ENCODE peak calls at places on chromosomes 13 and 19, in five cellular contexts. C, M, W, P and N are unnamed samples.

GRCh38 chr19:18580311-18580710 is 8.3 kb upstream of the REX1BD start:
- DNase-seq in P (no peak), C (no peak), M (no peak), W (no peak), N (no peak)

GRCh38 chr19:29191005-29191404 is 21.9 kb downstream of the UQCRFS1 start:
- DNase-seq in P (no peak), W (no peak), C (no peak), M (no peak), N (no peak)

GRCh38 chr19:31497709-31498108 is 148.5 kb upstream of the TSHZ3 start:
- DNase-seq in M (no peak), P (no peak), C (no peak), W (no peak), N (no peak)

GRCh38 chr19:18086590-18087138 is at the start of gene IL12RB1:
- DNase-seq in C (no peak), P (no peak), W (no peak), M (no peak), N (no peak)

GRCh38 chr13:33722216-33722900 is 95.6 kb upstream of the RFC3 start:
- DNase-seq in M (peak; percentile 39), C (no peak), P (peak; percentile 34), W (peak; percentile 41), N (no peak)

GRCh38 chr19:46924874-46925547 is 64.2 kb downstream of the ARHGAP35 start:
- DNase-seq in W (peak; percentile 79), P (no peak), M (peak; percentile 74), C (no peak), N (no peak)

GRCh38 chr13:39107484-39108040 is 69.3 kb downstream of the NHLRC3 start:
- DNase-seq in W (no peak), M (no peak), C (no peak), P (no peak), N (no peak)

GRCh38 chr19:2716722-2717637 is 4.2 kb downstream of the DIRAS1 start:
- DNase-seq in M (no peak), W (no peak), C (no peak), P (no peak), N (no peak)

GRCh38 chr19:43683905-43684304 is 13.9 kb upstream of the PLAUR start:
- DNase-seq in M (no peak), W (no peak), P (no peak), C (no peak), N (no peak)

GRCh38 chr19:43678512-43678911 is 8.5 kb upstream of the PLAUR start:
- DNase-seq in W (no peak), P (no peak), M (no peak), C (no peak), N (no peak)

GRCh38 chr19:43682824-43683661 is 13.1 kb upstream of the PLAUR start:
- DNase-seq in C (no peak), M (no peak), P (no peak), W (no peak), N (no peak)

GRCh38 chr19:43684326-43684725 is 14.4 kb upstream of the PLAUR start:
- DNase-seq in W (no peak), M (no peak), P (no peak), C (no peak), N (no peak)

DNA sequence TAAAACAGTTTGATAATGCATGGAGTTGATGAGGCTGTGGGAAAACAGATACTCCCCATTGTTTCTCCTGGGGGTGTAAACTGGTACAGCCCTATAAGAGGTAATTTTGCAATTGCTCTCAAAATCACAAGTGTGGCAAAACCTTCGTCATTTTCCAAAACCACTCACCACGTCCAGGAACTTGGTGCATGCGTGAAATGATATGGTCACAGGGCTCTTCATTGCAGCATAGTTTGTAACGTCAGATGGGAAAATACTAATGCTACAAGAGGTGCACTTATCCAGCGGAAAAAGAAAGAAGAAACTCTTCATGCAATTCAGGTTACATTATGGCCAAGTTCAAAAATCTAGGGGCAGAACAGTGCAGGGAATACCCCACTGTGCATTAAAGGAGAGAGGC is 11.9 kb upstream of the PLAUR start:
- DNase-seq in M (no peak), C (no peak), P (no peak), W (no peak), N (no peak)
- H3K4me3 ChIP-seq in M (no peak overlapping the region), C (no peak overlapping the region), P (no peak overlapping the region), W (no peak overlapping the region), N (no peak overlapping the region)

GRCh38 chr19:41928221-41928683 is at the start of gene ERFL:
- DNase-seq in W (peak; percentile 51), P (no peak), M (no peak), C (no peak), N (no peak)
- TF ChIP-seq EZH2 in W (peak; percentile 16), P (no peak), M (peak; percentile 69), C (no peak), N (no peak)

DNA sequence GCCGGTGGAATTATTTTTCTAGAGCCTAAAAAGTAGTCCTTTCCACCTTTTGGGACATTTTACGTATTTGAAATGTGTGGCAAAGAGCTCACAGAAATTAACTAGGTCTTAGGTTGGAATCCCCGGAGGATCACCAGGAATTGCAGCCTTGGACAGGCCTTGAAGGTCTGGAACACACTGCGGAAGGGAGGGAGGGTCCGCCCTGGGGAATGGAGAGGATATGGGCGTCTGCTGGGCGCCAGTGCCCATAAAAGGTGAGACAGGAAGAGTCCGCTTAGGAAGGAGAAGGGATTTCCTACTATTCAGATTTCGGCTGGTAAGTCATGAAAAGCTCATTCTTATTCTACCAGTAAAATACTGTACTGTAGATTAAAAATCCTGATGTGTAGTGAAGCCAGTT is 111.9 kb downstream of the COL4A2 start:
- DNase-seq in M (peak; percentile 39), P (no peak), W (no peak), C (no peak), N (no peak)
- H3K27ac ChIP-seq in M (peak overlapping the region; percentile 72), P (no peak overlapping the region), W (no peak overlapping the region), C (no peak overlapping the region), N (no peak overlapping the region)

GRCh38 chr19:1312732-1313694 is 27.3 kb downstream of the EFNA2 start:
- DNase-seq in P (peak; percentile 11), W (peak; percentile 64), M (peak; percentile 41), C (no peak), N (no peak)

GRCh38 chr19:1316466-1316865 is 30.8 kb downstream of the EFNA2 start:
- DNase-seq in M (no peak), P (no peak), W (no peak), C (no peak), N (no peak)

GRCh38 chr19:1313695-1314613 is 28.3 kb downstream of the EFNA2 start:
- DNase-seq in M (no peak), C (no peak), W (no peak), P (no peak), N (no peak)

GRCh38 chr19:1317274-1317673 is 31.6 kb downstream of the EFNA2 start:
- DNase-seq in W (no peak), C (no peak), P (no peak), M (no peak), N (no peak)

GRCh38 chr19:1315470-1316166 is 29.9 kb downstream of the EFNA2 start:
- DNase-seq in C (no peak), W (peak; percentile 75), P (peak; percentile 40), M (peak; percentile 31), N (no peak)
- H3K4me3 ChIP-seq in C (no peak overlapping the region), W (peak overlapping the region; percentile 48), P (no peak overlapping the region), M (no peak overlapping the region), N (peak overlapping the region; percentile 42)

DNA sequence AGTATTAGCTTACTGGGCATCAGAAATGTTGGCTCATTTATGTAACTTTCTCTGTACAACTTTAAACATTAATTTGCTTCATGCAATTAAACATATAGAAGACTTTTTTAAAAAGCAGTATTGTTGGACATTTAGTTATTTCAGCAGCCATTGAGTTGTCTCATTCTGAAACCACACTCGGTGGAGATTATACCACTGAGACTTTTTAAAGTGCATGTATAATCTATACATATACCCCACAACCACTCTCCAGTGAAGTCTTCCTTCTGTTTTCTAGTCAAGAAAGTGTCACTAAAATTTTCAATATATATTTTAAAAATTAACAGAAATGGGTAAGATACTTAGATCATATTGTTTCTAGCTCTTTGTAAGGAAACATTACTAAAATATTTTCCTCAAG is 15.5 kb downstream of the SETDB2 start:
- DNase-seq in P (no peak), W (no peak), C (no peak), M (no peak), N (no peak)
- TF ChIP-seq EZH2 in P (no peak), W (no peak), C (no peak), M (no peak), N (no peak)